ENCODE peak calls at places on chromosomes 12 and 14, in ten cellular contexts. Z is uterus; H is cardiac fibroblast; A is astrocyte of the spinal cord; Q is AG04450; E is CD8-positive, alpha-beta T cell; O is esophagus squamous epithelium; D is BE2C; N is tibial nerve; X is naive thymus-derived CD4-positive, alpha-beta T cell. K is an unnamed sample.

GRCh38 chr12:107448198-107448597 is 237.4 kb upstream of the PWP1 start:
- DNase-seq in H (peak; percentile 50), O (no peak), Q (no peak), E (no peak), D (peak; percentile 55), X (no peak), A (no peak), Z (no peak), N (no peak), K (no peak)

GRCh38 chr12:97960741-97961608 is 498.4 kb downstream of the RMST start:
- DNase-seq in E (no peak), H (peak; percentile 7), D (peak; percentile 10), X (no peak), A (peak; percentile 3), O (no peak), Q (no peak), Z (no peak), N (peak; percentile 17), K (no peak)

GRCh38 chr12:108102363-108102762 is 26.7 kb upstream of the WSCD2 start:
- DNase-seq in X (no peak), O (no peak), N (no peak), H (no peak), E (no peak), A (no peak), D (no peak), Z (no peak), Q (no peak), K (no peak)

GRCh38 chr12:65269603-65270002 is 8.9 kb upstream of the MSRB3 start:
- DNase-seq in O (no peak), N (no peak), Q (no peak), A (no peak), D (no peak), E (no peak), H (peak; percentile 50), Z (no peak), X (no peak), K (no peak)

GRCh38 chr14:101028971-101029667 is 125.6 kb upstream of the RTL1 start:
- DNase-seq in N (no peak), Q (no peak), D (no peak), E (no peak), Z (no peak), X (no peak), O (no peak), A (no peak), H (no peak), K (no peak)

GRCh38 chr14:78245238-78245637 is 75.1 kb downstream of the NRXN3 start:
- DNase-seq in H (no peak), N (no peak), X (no peak), O (no peak), Q (no peak), A (no peak), Z (no peak), E (no peak), D (no peak), K (no peak)

GRCh38 chr14:39488600-39488999 is 56.4 kb upstream of the FBXO33 start:
- DNase-seq in E (no peak), A (peak; percentile 12), N (no peak), X (no peak), Z (no peak), H (peak; percentile 15), D (no peak), O (no peak), Q (no peak), K (no peak)

GRCh38 chr12:94660436-94660835 is 10.1 kb upstream of the TMCC3 start:
- DNase-seq in D (no peak), E (no peak), Q (no peak), A (no peak), Z (no peak), X (no peak), N (no peak), H (no peak), O (no peak), K (no peak)

GRCh38 chr14:75566321-75566720 is 12.1 kb upstream of the FLVCR2 start:
- DNase-seq in H (peak; percentile 38), Q (no peak), A (no peak), O (no peak), X (peak; percentile 50), Z (no peak), E (peak; percentile 40), N (no peak), D (no peak), K (peak; percentile 79)

GRCh38 chr14:62081956-62082355 is 319.7 kb downstream of the SNAPC1 start:
- DNase-seq in E (no peak), H (no peak), D (no peak), Z (no peak), N (no peak), X (peak; percentile 25), O (no peak), A (no peak), Q (no peak), K (no peak)

GRCh38 chr12:12701457-12701856 is 5.5 kb upstream of the GPR19 start:
- DNase-seq in Q (no peak), X (no peak), A (no peak), H (no peak), N (no peak), Z (no peak), O (no peak), D (no peak), E (no peak), K (no peak)

GRCh38 chr12:71440393-71441349 is 1.1 kb downstream of the LGR5 start:
- DNase-seq in Z (no peak), D (peak; percentile 42), A (no peak), E (no peak), Q (no peak), X (no peak), H (peak; percentile 2), O (no peak), N (no peak), K (no peak)

GRCh38 chr12:71442567-71442931 is 3.0 kb downstream of the LGR5 start:
- DNase-seq in Z (no peak), E (no peak), Q (no peak), O (no peak), H (no peak), X (no peak), D (no peak), N (no peak), A (no peak), K (no peak)

GRCh38 chr12:71439613-71440392 is at the start of gene LGR5:
- DNase-seq in O (no peak), N (no peak), X (no peak), A (peak; percentile 31), H (peak; percentile 23), D (peak; percentile 93), E (no peak), Q (no peak), Z (no peak), K (no peak)

GRCh38 chr12:71441836-71442566 is 2.4 kb downstream of the LGR5 start:
- DNase-seq in N (no peak), O (no peak), E (no peak), Q (no peak), A (no peak), H (no peak), Z (no peak), D (no peak), X (no peak), K (no peak)

DNA sequence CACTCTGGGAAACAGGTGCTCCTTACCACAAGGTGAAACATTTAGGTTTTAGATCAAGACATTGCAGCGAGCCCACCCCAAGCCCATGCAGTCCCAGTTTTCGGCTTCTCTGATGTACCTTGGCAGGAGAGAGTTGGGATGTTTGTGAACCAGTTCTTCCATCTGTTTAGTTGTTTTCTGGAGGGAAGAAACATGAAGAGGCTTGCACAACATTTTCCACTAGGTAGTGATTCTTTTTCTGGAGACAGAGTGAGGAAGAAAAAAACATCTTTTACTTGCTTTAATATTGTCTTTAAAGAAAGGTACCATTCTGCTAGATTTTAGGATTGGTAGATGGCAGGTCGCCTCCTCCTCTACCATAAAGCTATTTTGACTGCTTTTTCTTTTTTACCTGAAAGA is 1.8 kb downstream of the LGR5 start:
- DNase-seq in X (no peak), O (no peak), Z (no peak), H (no peak), D (no peak), A (no peak), N (no peak), Q (no peak), E (no peak), K (no peak)
- H3K4me3 ChIP-seq in X (no peak overlapping the region), O (no peak overlapping the region), Z (no peak overlapping the region), H (no peak overlapping the region), D (peak overlapping the region; percentile 86), A (no peak overlapping the region), N (no peak overlapping the region), Q (no peak overlapping the region), E (no peak overlapping the region), K (no peak overlapping the region)

GRCh38 chr14:55221968-55222367 is 30.6 kb upstream of the DLGAP5 start:
- DNase-seq in D (no peak), Z (no peak), N (no peak), H (no peak), X (no peak), O (no peak), E (no peak), A (no peak), Q (no peak), K (no peak)

GRCh38 chr14:55220230-55220629 is 28.8 kb upstream of the DLGAP5 start:
- DNase-seq in D (no peak), E (no peak), A (no peak), O (no peak), X (no peak), H (peak; percentile 44), Z (no peak), N (no peak), Q (no peak), K (no peak)

GRCh38 chr14:55223364-55223763 is 32.0 kb upstream of the DLGAP5 start:
- DNase-seq in Q (no peak), X (no peak), E (no peak), A (no peak), D (no peak), H (no peak), Z (no peak), O (no peak), N (no peak), K (no peak)

GRCh38 chr14:55221186-55221585 is 29.8 kb upstream of the DLGAP5 start:
- DNase-seq in D (no peak), A (peak; percentile 42), O (no peak), X (no peak), Z (no peak), Q (no peak), N (no peak), H (peak; percentile 79), E (no peak), K (no peak)
- H3K4me3 ChIP-seq in D (no peak overlapping the region), A (no peak overlapping the region), O (no peak overlapping the region), X (no peak overlapping the region), Z (no peak overlapping the region), Q (no peak overlapping the region), N (no peak overlapping the region), H (no peak overlapping the region), E (no peak overlapping the region), K (no peak overlapping the region)

GRCh38 chr12:5678186-5678585 is 246.3 kb downstream of the NTF3 start:
- DNase-seq in Q (no peak), Z (no peak), X (no peak), E (no peak), H (no peak), D (no peak), N (no peak), O (no peak), A (no peak), K (no peak)
- H3K4me3 ChIP-seq in Q (no peak overlapping the region), Z (no peak overlapping the region), X (no peak overlapping the region), E (no peak overlapping the region), H (no peak overlapping the region), D (no peak overlapping the region), N (no peak overlapping the region), O (no peak overlapping the region), A (no peak overlapping the region), K (no peak overlapping the region)

DNA sequence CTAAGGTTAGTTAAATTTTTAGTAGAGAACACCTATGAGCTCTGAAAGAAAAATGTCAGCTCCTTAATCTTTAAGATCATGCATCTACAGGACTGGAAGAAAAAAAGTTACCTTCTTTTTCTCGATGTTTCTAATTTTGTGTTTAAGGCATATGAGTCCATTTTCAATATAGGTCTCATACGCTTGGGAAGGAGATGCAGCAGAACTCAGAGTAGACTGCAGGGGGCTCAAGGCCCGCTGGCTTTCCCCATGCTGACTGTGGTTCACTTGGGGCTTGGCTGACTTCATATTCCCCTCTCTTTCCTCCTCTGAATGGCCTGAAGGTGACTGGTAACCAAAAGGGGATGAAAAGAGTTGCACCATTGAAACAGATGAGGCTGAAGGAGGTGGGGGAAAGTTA is 1.5 kb downstream of the CAPRIN2 start:
- DNase-seq in X (peak; percentile 11), H (peak; percentile 59), E (no peak), Q (no peak), D (peak; percentile 53), A (peak; percentile 53), O (no peak), N (no peak), Z (no peak), K (no peak)
- H3K4me3 ChIP-seq in X (no peak overlapping the region), H (peak overlapping the region; percentile 76), E (no peak overlapping the region), Q (peak overlapping the region; percentile 84), D (no peak overlapping the region), A (peak overlapping the region; percentile 77), O (peak overlapping the region; percentile 98), N (no peak overlapping the region), Z (no peak overlapping the region), K (no peak overlapping the region)